ENCODE peak calls at places on chromosomes 1 and 21, in seven cellular contexts. L is endothelial cell, T is GM12864, E is lower leg skin, W is ascending aorta, V is upper lobe of right lung, I is heart left ventricle. P is an unnamed sample.

GRCh38 chr1:107981277-107981676 is 16.3 kb upstream of the VAV3 start:
- DNase-seq in L (no peak), T (no peak), E (no peak), W (no peak), V (no peak), I (no peak), P (no peak)

GRCh38 chr1:55317263-55317662 is 102.1 kb upstream of the USP24 start:
- DNase-seq in L (no peak), T (no peak), E (no peak), W (no peak), V (no peak), I (no peak), P (no peak)

GRCh38 chr1:53573931-53574330 is 114.7 kb downstream of the DMRTB1 start:
- DNase-seq in L (no peak), T (no peak), E (no peak), W (no peak), V (peak; percentile 49), I (peak; percentile 14), P (no peak)

GRCh38 chr1:43083375-43083774 is 88.7 kb downstream of the EBNA1BP2 start:
- DNase-seq in L (no peak), T (no peak), E (no peak), W (no peak), V (no peak), I (no peak), P (no peak)

GRCh38 chr1:6958407-6958806 is 173.2 kb downstream of the CAMTA1 start:
- DNase-seq in L (no peak), T (no peak), E (no peak), W (no peak), V (no peak), I (no peak), P (no peak)

GRCh38 chr1:1617516-1617915 is 2.2 kb downstream of the MIB2 start:
- DNase-seq in L (no peak), T (no peak), E (no peak), W (no peak), V (no peak), I (no peak), P (no peak)

GRCh38 chr1:41479000-41479807 is 5.3 kb downstream of the EDN2 start:
- DNase-seq in L (no peak), T (no peak), E (no peak), W (no peak), V (no peak), I (peak; percentile 81), P (no peak)

GRCh38 chr1:11281518-11282331 is 8.7 kb downstream of the UBIAD1 start:
- DNase-seq in L (no peak), T (no peak), E (no peak), W (peak; percentile 69), V (no peak), I (peak; percentile 8), P (no peak)

GRCh38 chr21:42599486-42599885 is 53.9 kb upstream of the PDE9A start:
- DNase-seq in L (no peak), T (no peak), E (no peak), W (no peak), V (peak; percentile 25), I (no peak), P (no peak)

GRCh38 chr1:155463865-155464264 is 98.7 kb downstream of the ASH1L start:
- DNase-seq in L (no peak), T (no peak), E (no peak), W (no peak), V (no peak), I (no peak), P (no peak)

GRCh38 chr1:203320546-203321272 is 15.4 kb downstream of the BTG2 start:
- DNase-seq in L (peak; percentile 54), T (peak; percentile 92), E (no peak), W (no peak), V (no peak), I (peak; percentile 66), P (peak; percentile 100)

GRCh38 chr21:33383056-33383888 is 19.9 kb upstream of the IFNGR2 start:
- DNase-seq in L (no peak), T (peak; percentile 96), E (peak; percentile 70), W (peak; percentile 83), V (peak; percentile 77), I (peak; percentile 80), P (peak; percentile 97)

GRCh38 chr1:247287460-247287859 is 31.6 kb downstream of the VN1R5 start:
- DNase-seq in L (no peak), T (no peak), E (no peak), W (no peak), V (no peak), I (no peak), P (no peak)

GRCh38 chr1:44314401-44314800 is 40.7 kb downstream of the ERI3 start:
- DNase-seq in L (no peak), T (no peak), E (no peak), W (no peak), V (no peak), I (no peak), P (no peak)

GRCh38 chr1:117981455-117982192 is 52.1 kb downstream of the WDR3 start:
- DNase-seq in L (no peak), T (no peak), E (no peak), W (no peak), V (no peak), I (no peak), P (no peak)

GRCh38 chr1:3763351-3764125 is 9.0 kb upstream of the SMIM1 start:
- DNase-seq in L (no peak), T (no peak), E (no peak), W (no peak), V (no peak), I (no peak), P (no peak)

GRCh38 chr1:41431490-41432350 is 52.8 kb downstream of the EDN2 start:
- DNase-seq in L (no peak), T (no peak), E (no peak), W (no peak), V (no peak), I (no peak), P (no peak)

GRCh38 chr1:9823943-9824701 is at the start of gene CLSTN1:
- DNase-seq in L (peak; percentile 90), T (peak; percentile 45), E (peak; percentile 86), W (peak; percentile 94), V (peak; percentile 94), I (peak; percentile 96), P (peak; percentile 86)

GRCh38 chr1:157103283-157103682 is 3.7 kb upstream of the ETV3L start:
- DNase-seq in L (no peak), T (no peak), E (no peak), W (no peak), V (no peak), I (no peak), P (no peak)

DNA sequence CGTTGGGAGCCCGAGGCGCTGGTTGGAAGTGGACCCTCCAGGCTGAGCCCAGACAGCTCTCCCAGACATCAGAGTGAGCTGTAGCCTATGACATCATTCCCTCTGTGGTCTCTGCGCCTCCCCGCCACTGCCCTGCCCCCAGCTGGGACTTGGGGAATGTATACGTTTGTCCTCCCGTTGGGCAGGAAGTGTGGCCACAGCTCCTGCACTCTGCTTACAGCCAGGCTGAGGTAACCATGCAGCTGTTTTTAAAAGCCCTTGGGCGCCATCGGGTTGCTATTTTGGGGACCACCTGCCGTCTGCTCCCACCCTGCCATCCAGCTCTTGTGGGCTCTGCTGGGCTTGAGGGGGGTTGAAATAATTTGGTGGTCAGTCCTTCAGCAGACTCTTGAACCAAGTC is 7.8 kb downstream of the VASH2 start:
- DNase-seq in L (peak; percentile 14), T (no peak), E (no peak), W (no peak), V (no peak), I (no peak), P (no peak)
- TF ChIP-seq CTCF in L (no peak), T (no peak), E (no peak), W (no peak), V (no peak), I (no peak), P (no peak)

GRCh38 chr1:116764466-116764896 is 10.3 kb downstream of the CD2 start:
- DNase-seq in L (no peak), T (no peak), E (no peak), W (no peak), V (no peak), I (no peak), P (peak; percentile 73)
- TF ChIP-seq CTCF in L (no peak), T (no peak), E (no peak), W (no peak), V (no peak), I (no peak), P (no peak)

GRCh38 chr21:44686000-44686781 is 4.2 kb upstream of the KRTAP12-1 start:
- DNase-seq in L (no peak), T (no peak), E (no peak), W (peak; percentile 27), V (peak; percentile 53), I (no peak), P (no peak)
- TF ChIP-seq CTCF in L (no peak), T (no peak), E (no peak), W (no peak), V (no peak), I (no peak), P (no peak)

DNA sequence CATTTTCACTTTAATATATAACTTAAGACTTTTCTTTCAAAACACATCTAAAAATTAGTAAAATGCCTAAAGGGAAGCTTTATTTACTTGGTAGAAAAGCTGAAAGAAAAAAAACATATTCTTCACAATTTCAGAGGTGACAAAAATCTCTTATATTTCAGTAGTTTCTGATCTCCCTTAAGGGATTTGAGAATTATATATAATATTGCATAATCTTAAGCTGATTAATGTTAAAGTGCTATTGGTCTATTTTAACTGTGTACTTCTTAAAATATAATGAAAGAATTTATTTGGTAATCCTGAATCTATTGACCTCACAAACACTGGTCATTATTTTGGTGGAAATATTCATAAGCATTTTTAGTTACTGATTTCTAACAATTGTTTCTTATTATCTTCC is 1.2 kb upstream of the VPS45 start:
- DNase-seq in L (no peak), T (no peak), E (no peak), W (no peak), V (no peak), I (no peak), P (no peak)
- TF ChIP-seq CTCF in L (no peak), T (no peak), E (no peak), W (no peak), V (no peak), I (no peak), P (no peak)

DNA sequence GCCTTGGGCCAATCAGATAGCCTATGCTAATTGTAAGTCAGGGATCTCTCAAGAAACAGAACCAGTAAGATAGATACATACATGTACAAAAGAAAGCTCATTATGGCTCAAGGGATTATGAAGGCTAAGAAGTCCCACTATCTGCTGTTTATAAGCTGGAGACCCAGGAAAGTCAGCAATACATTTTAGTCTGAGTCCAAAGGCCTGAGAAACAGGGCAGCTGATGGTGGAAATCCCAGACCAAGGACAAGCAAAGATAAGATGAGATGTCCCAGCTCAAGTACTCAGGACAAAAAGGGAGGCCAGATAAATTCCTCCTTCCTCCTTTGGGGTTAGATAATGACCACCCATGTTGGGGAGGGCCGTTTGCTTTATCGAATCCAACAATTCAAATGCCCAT is 269.9 kb downstream of the AJAP1 start:
- DNase-seq in L (no peak), T (no peak), E (no peak), W (no peak), V (no peak), I (no peak), P (no peak)
- TF ChIP-seq CTCF in L (no peak), T (no peak), E (no peak), W (no peak), V (no peak), I (no peak), P (no peak)

GRCh38 chr1:36342426-36343185 is 19.2 kb upstream of the EVA1B start:
- DNase-seq in L (peak; percentile 55), T (no peak), E (no peak), W (peak; percentile 89), V (peak; percentile 75), I (peak; percentile 75), P (peak; percentile 14)
- TF ChIP-seq CTCF in L (peak; percentile 34), T (peak; percentile 71), E (no peak), W (peak; percentile 89), V (peak; percentile 72), I (peak; percentile 77), P (peak; percentile 58)